ENCODE peak calls at places on chromosome 1, in seven cellular contexts. Y is fibroblast of the aortic adventitia, A is fibroblast of lung, J is stomach, L is adrenal gland, E is A673, F is GM23338. I is an unnamed sample.

GRCh38 chr1:156643266-156644092 is 1.6 kb downstream of the BCAN start:
- DNase-seq in E (no peak), A (no peak), Y (no peak), L (no peak), F (no peak), J (no peak), I (peak)

GRCh38 chr1:169202836-169203235 is 96.3 kb downstream of the ATP1B1 start:
- DNase-seq in A (no peak), F (no peak), Y (no peak), E (no peak), L (no peak), J (no peak), I (no peak)

GRCh38 chr1:66927528-66927927 is 2.7 kb downstream of the MIER1 start:
- DNase-seq in Y (no peak), L (no peak), F (no peak), J (no peak), A (no peak), E (no peak), I (no peak)

GRCh38 chr1:244863491-244864252 is 671 bp downstream of the HNRNPU start:
- DNase-seq in A (no peak), L (peak), F (no peak), E (no peak), J (peak), Y (no peak), I (no peak)

GRCh38 chr1:21489146-21489545 is 20.1 kb upstream of the ALPL start:
- DNase-seq in L (no peak), F (no peak), E (no peak), J (no peak), Y (no peak), A (no peak), I (no peak)

GRCh38 chr1:167648978-167649752 is 19.1 kb downstream of the RCSD1 start:
- DNase-seq in L (no peak), A (no peak), J (no peak), E (no peak), Y (no peak), F (peak), I (no peak)

GRCh38 chr1:31181515-31182343 is 58.0 kb downstream of the NKAIN1 start:
- DNase-seq in J (peak), A (peak), Y (peak), F (peak), E (peak), L (peak), I (peak)

GRCh38 chr1:153531638-153532037 is 4.2 kb downstream of the S100A6 start:
- DNase-seq in E (no peak), Y (no peak), F (no peak), A (no peak), L (no peak), J (no peak), I (no peak)

DNA sequence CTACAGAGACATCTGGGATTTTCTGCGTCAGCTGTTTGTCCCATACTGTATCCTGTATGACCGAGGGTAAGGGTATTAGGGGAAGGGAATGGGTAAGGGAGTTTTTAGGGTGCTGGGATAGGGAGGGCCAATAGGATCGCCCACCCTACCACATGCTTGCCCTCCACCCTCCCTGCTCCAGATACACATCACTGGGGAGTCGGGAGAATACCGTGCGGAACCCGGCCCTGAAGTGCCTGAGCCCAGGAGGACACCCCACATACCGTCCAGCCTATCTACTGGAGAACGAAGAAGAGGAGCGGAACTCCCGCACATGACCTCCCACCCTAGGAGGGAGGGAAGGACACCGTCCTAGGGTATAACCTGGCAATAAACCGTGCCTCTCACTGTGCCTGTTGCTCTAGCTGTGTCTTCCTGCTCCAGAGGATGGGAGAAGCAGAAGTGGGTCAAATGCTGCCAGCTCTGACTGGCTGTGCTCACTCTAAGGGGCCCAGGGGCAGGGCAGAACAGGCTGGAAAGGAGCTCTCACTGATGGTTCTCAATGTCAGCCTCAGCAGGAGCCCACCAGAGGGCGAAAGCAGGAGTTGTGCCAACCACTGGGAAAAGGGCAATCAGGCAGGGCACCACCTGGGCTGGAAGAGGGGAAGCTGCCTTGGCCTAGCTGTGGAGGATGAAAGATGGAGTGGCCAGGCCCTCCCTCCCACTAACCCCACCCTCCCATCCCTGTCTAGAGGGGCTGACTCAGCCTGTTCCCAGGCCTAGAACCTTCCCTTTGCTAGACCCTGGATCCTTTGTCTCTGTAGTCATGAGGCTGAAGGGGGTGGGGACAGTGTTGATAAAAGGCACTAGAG is 440 bp upstream of the LENEP start:
- DNase-seq in L (no peak), Y (peak), F (peak), J (no peak), A (peak), E (no peak), I (no peak)
- TF ChIP-seq CTCF in L (no peak), Y (peak), F (peak), J (no peak), A (peak), E (peak), I (peak)

DNA sequence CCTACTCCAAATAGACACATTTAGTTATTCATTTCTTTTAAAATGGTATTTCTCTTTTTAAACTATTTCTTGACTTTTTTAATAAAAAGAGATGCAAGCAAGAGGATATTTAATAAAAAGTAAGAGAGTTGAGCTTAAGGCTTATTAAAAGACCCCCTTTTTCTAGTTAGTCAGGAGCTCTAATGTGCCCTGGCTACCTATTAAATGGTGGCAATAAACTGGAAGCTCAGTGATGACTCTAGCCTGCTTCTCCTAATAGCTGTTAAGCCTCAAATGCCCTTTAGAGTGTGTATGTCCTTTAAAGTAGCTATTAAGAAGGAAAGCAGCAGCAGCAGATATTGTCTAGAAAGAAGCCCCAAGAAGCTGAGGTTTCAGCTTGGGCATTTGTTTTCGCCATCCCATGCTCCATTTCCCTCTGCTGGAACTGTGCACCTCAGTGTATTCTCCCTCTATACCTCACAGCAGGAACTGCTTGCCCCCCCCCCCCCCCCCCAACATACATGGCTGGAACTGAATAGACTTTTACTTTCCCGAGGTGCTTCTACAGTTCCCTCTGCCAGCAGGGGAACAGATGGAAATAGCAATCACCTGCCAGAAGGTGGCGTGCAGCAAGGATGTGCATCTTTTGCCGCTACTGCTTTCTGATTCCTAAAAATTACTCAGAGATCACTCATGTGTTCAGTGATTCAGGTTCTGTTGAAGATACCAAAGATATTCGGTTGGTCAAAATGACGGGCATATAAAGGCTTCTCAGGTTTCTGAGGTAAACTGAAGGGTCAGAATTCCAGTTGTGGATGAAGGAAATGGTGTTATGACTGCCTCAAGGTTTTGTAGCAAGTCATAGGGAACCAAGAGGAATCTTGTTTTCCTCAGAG is 2.5 kb downstream of the RGS4 start:
- DNase-seq in F (peak), L (peak), J (peak), Y (peak), E (peak), A (peak), I (peak)
- TF ChIP-seq CTCF in F (peak), L (peak), J (peak), Y (peak), E (peak), A (peak), I (peak)

GRCh38 chr1:161192476-161193465 is 6.1 kb downstream of the ADAMTS4 start:
- DNase-seq in J (peak), F (peak), E (peak), A (peak), Y (peak), L (peak), I (peak)

GRCh38 chr1:161195171-161195570 is 3.7 kb downstream of the ADAMTS4 start:
- DNase-seq in Y (no peak), L (no peak), F (no peak), A (no peak), E (no peak), J (no peak), I (no peak)

GRCh38 chr1:161196111-161196510 is 2.7 kb downstream of the ADAMTS4 start:
- DNase-seq in L (no peak), A (no peak), F (no peak), E (no peak), J (no peak), Y (no peak), I (no peak)

GRCh38 chr1:161191971-161192370 is 6.9 kb downstream of the ADAMTS4 start:
- DNase-seq in Y (no peak), E (no peak), F (no peak), L (no peak), A (no peak), J (no peak), I (no peak)

DNA sequence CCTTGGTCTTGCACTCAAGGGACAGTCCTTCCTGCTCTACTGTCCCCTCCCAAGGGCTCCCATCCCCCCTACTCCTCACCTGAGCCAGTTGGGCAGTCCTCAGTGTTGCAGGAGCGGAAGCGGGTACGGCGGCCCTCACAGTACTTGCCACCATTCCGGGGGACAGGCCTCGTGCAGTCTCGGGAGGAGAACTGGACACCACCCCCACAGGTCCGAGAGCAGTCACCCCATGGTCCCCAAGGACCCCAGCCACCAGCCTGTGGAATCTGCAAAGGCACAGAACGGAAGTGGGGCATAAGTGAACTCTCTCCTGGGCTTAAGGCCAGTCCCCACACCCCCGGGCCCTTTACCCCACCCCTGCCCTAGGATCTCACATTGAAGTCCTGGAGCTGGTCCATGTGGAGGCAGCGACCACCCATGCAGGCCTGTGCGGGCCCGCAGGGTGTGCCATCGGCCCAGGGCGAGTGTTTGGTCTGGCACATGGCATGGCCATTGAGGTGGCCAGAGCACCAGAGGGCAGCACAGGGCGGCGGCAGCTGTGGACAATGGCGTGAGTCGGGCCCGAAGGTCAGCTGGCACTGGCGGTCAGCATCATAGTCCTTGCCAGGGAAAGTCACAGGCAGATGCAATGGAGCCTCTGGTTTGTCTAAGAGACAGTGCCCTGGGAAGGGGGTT is 5.2 kb downstream of the ADAMTS4 start:
- DNase-seq in E (no peak), Y (no peak), J (peak), L (peak), F (no peak), A (no peak), I (no peak)
- TF ChIP-seq CTCF in E (no peak), Y (no peak), J (no peak), L (peak), F (peak), A (no peak), I (no peak)

GRCh38 chr1:18211764-18212163 is 104.2 kb downstream of the IGSF21 start:
- DNase-seq in J (no peak), A (no peak), Y (no peak), F (no peak), L (no peak), E (no peak), I (no peak)

GRCh38 chr1:18217398-18218043 is 109.9 kb downstream of the IGSF21 start:
- DNase-seq in L (peak), J (no peak), A (no peak), E (peak), Y (no peak), F (peak), I (peak)
- TF ChIP-seq CTCF in L (peak), J (no peak), A (no peak), E (peak), Y (peak), F (peak), I (peak)

I was measured in GM13977.